ENCODE peak calls at places on chromosome 7, in ten cellular contexts. One of them, this sample, is unnamed.

GRCh38 chr7:31123726-31124125 is 71.6 kb downstream of the ADCYAP1R1 start:
- DNase-seq in stimulated activated CD4-positive, alpha-beta T cell treated with anti-CD3 and anti-CD28 coated beads, Interleukin-12 subunit alpha, Interleukin-12 subunit beta, amount 100 ng/mL, for 24 hours: no peak
- DNase-seq in GM10248: no peak
- DNase-seq in activated naive CD4-positive, alpha-beta T cell: no peak
- DNase-seq in ureter: no peak
- DNase-seq in HT-29: no peak
- DNase-seq in brain microvascular endothelial cell: no peak
- DNase-seq in activated effector memory CD4-positive, alpha-beta T cell treated with anti-CD3 and anti-CD28 coated beads, Interleukin-2, amount 50 U/mL, for 16 hours: no peak
- DNase-seq in activated CD4-positive, alpha-beta T cell treated with anti-CD3 and anti-CD28 coated beads, Interleukin-2, amount 50 U/mL, for 1 hour: no peak
- DNase-seq in fibroblast of mammary gland: no peak
- DNase-seq in this sample: no peak

GRCh38 chr7:142263598-142264380 is 5.9 kb upstream of the PRSS58 start:
- DNase-seq in stimulated activated CD4-positive, alpha-beta T cell treated with anti-CD3 and anti-CD28 coated beads, Interleukin-12 subunit alpha, Interleukin-12 subunit beta, amount 100 ng/mL, for 24 hours: no peak
- DNase-seq in GM10248: no peak
- DNase-seq in activated naive CD4-positive, alpha-beta T cell: no peak
- DNase-seq in ureter: no peak
- DNase-seq in HT-29: no peak
- DNase-seq in brain microvascular endothelial cell: peak
- DNase-seq in activated effector memory CD4-positive, alpha-beta T cell treated with anti-CD3 and anti-CD28 coated beads, Interleukin-2, amount 50 U/mL, for 16 hours: no peak
- DNase-seq in activated CD4-positive, alpha-beta T cell treated with anti-CD3 and anti-CD28 coated beads, Interleukin-2, amount 50 U/mL, for 1 hour: no peak
- DNase-seq in fibroblast of mammary gland: peak
- DNase-seq in this sample: no peak

GRCh38 chr7:90775383-90775965 is 179.4 kb downstream of the CDK14 start:
- DNase-seq in stimulated activated CD4-positive, alpha-beta T cell treated with anti-CD3 and anti-CD28 coated beads, Interleukin-12 subunit alpha, Interleukin-12 subunit beta, amount 100 ng/mL, for 24 hours: no peak
- DNase-seq in GM10248: no peak
- DNase-seq in activated naive CD4-positive, alpha-beta T cell: no peak
- DNase-seq in ureter: no peak
- DNase-seq in HT-29: no peak
- DNase-seq in brain microvascular endothelial cell: no peak
- DNase-seq in activated effector memory CD4-positive, alpha-beta T cell treated with anti-CD3 and anti-CD28 coated beads, Interleukin-2, amount 50 U/mL, for 16 hours: no peak
- DNase-seq in activated CD4-positive, alpha-beta T cell treated with anti-CD3 and anti-CD28 coated beads, Interleukin-2, amount 50 U/mL, for 1 hour: no peak
- DNase-seq in fibroblast of mammary gland: no peak
- DNase-seq in this sample: no peak

GRCh38 chr7:139393621-139394215 is 34.0 kb downstream of the LUC7L2 start:
- DNase-seq in stimulated activated CD4-positive, alpha-beta T cell treated with anti-CD3 and anti-CD28 coated beads, Interleukin-12 subunit alpha, Interleukin-12 subunit beta, amount 100 ng/mL, for 24 hours: no peak
- DNase-seq in GM10248: no peak
- DNase-seq in activated naive CD4-positive, alpha-beta T cell: no peak
- DNase-seq in ureter: no peak
- DNase-seq in HT-29: no peak
- DNase-seq in brain microvascular endothelial cell: no peak
- DNase-seq in activated effector memory CD4-positive, alpha-beta T cell treated with anti-CD3 and anti-CD28 coated beads, Interleukin-2, amount 50 U/mL, for 16 hours: no peak
- DNase-seq in activated CD4-positive, alpha-beta T cell treated with anti-CD3 and anti-CD28 coated beads, Interleukin-2, amount 50 U/mL, for 1 hour: no peak
- DNase-seq in fibroblast of mammary gland: peak
- DNase-seq in this sample: no peak

GRCh38 chr7:3722396-3722846 is 421.4 kb downstream of the SDK1 start:
- DNase-seq in stimulated activated CD4-positive, alpha-beta T cell treated with anti-CD3 and anti-CD28 coated beads, Interleukin-12 subunit alpha, Interleukin-12 subunit beta, amount 100 ng/mL, for 24 hours: no peak
- DNase-seq in GM10248: no peak
- DNase-seq in activated naive CD4-positive, alpha-beta T cell: no peak
- DNase-seq in ureter: no peak
- DNase-seq in HT-29: no peak
- DNase-seq in brain microvascular endothelial cell: peak
- DNase-seq in activated effector memory CD4-positive, alpha-beta T cell treated with anti-CD3 and anti-CD28 coated beads, Interleukin-2, amount 50 U/mL, for 16 hours: no peak
- DNase-seq in activated CD4-positive, alpha-beta T cell treated with anti-CD3 and anti-CD28 coated beads, Interleukin-2, amount 50 U/mL, for 1 hour: peak
- DNase-seq in fibroblast of mammary gland: no peak
- DNase-seq in this sample: no peak

GRCh38 chr7:68321076-68321639 is 1277.1 kb upstream of the AUTS2 start:
- DNase-seq in stimulated activated CD4-positive, alpha-beta T cell treated with anti-CD3 and anti-CD28 coated beads, Interleukin-12 subunit alpha, Interleukin-12 subunit beta, amount 100 ng/mL, for 24 hours: no peak
- DNase-seq in GM10248: no peak
- DNase-seq in activated naive CD4-positive, alpha-beta T cell: no peak
- DNase-seq in ureter: peak
- DNase-seq in HT-29: peak
- DNase-seq in brain microvascular endothelial cell: no peak
- DNase-seq in activated effector memory CD4-positive, alpha-beta T cell treated with anti-CD3 and anti-CD28 coated beads, Interleukin-2, amount 50 U/mL, for 16 hours: no peak
- DNase-seq in activated CD4-positive, alpha-beta T cell treated with anti-CD3 and anti-CD28 coated beads, Interleukin-2, amount 50 U/mL, for 1 hour: no peak
- DNase-seq in fibroblast of mammary gland: no peak
- DNase-seq in this sample: peak

GRCh38 chr7:155830961-155831806 is 18.9 kb upstream of the SHH start:
- DNase-seq in stimulated activated CD4-positive, alpha-beta T cell treated with anti-CD3 and anti-CD28 coated beads, Interleukin-12 subunit alpha, Interleukin-12 subunit beta, amount 100 ng/mL, for 24 hours: no peak
- DNase-seq in GM10248: no peak
- DNase-seq in activated naive CD4-positive, alpha-beta T cell: no peak
- DNase-seq in ureter: no peak
- DNase-seq in HT-29: no peak
- DNase-seq in brain microvascular endothelial cell: no peak
- DNase-seq in activated effector memory CD4-positive, alpha-beta T cell treated with anti-CD3 and anti-CD28 coated beads, Interleukin-2, amount 50 U/mL, for 16 hours: no peak
- DNase-seq in activated CD4-positive, alpha-beta T cell treated with anti-CD3 and anti-CD28 coated beads, Interleukin-2, amount 50 U/mL, for 1 hour: no peak
- DNase-seq in fibroblast of mammary gland: no peak
- DNase-seq in this sample: no peak

GRCh38 chr7:139725077-139725476 is 52.7 kb downstream of the HIPK2 start:
- DNase-seq in stimulated activated CD4-positive, alpha-beta T cell treated with anti-CD3 and anti-CD28 coated beads, Interleukin-12 subunit alpha, Interleukin-12 subunit beta, amount 100 ng/mL, for 24 hours: no peak
- DNase-seq in GM10248: peak
- DNase-seq in activated naive CD4-positive, alpha-beta T cell: no peak
- DNase-seq in ureter: no peak
- DNase-seq in HT-29: no peak
- DNase-seq in brain microvascular endothelial cell: peak
- DNase-seq in activated effector memory CD4-positive, alpha-beta T cell treated with anti-CD3 and anti-CD28 coated beads, Interleukin-2, amount 50 U/mL, for 16 hours: peak
- DNase-seq in activated CD4-positive, alpha-beta T cell treated with anti-CD3 and anti-CD28 coated beads, Interleukin-2, amount 50 U/mL, for 1 hour: no peak
- DNase-seq in fibroblast of mammary gland: peak
- DNase-seq in this sample: peak

GRCh38 chr7:157412021-157412443 is 75.2 kb downstream of the DNAJB6 start:
- DNase-seq in stimulated activated CD4-positive, alpha-beta T cell treated with anti-CD3 and anti-CD28 coated beads, Interleukin-12 subunit alpha, Interleukin-12 subunit beta, amount 100 ng/mL, for 24 hours: peak
- DNase-seq in GM10248: no peak
- DNase-seq in activated naive CD4-positive, alpha-beta T cell: no peak
- DNase-seq in ureter: no peak
- DNase-seq in HT-29: no peak
- DNase-seq in brain microvascular endothelial cell: peak
- DNase-seq in activated effector memory CD4-positive, alpha-beta T cell treated with anti-CD3 and anti-CD28 coated beads, Interleukin-2, amount 50 U/mL, for 16 hours: peak
- DNase-seq in activated CD4-positive, alpha-beta T cell treated with anti-CD3 and anti-CD28 coated beads, Interleukin-2, amount 50 U/mL, for 1 hour: peak
- DNase-seq in fibroblast of mammary gland: peak
- DNase-seq in this sample: peak